ENCODE peak calls at places on chromosomes 6 and 20, in seven cellular contexts. F is NB4; X is astrocyte of the spinal cord; W is HT-29; A is HEK293T; J is EH; U is activated naive CD8-positive, alpha-beta T cell treated with anti-CD3 and anti-CD28 coated beads for 36 hours. D is an unnamed sample.

GRCh38 chr20:47276856-47277541 is 79.5 kb downstream of the ZMYND8 start:
- DNase-seq in J (peak), W (no peak), F (no peak), X (peak), A (no peak), U (no peak), D (peak)

GRCh38 chr6:154460306-154461071 is 50.0 kb downstream of the CNKSR3 start:
- DNase-seq in U (no peak), F (no peak), J (peak), A (no peak), W (no peak), X (peak), D (no peak)

GRCh38 chr6:144285798-144286502 is 815 bp downstream of the UTRN start:
- DNase-seq in F (peak), U (peak), X (no peak), A (peak), J (peak), W (no peak), D (peak)

GRCh38 chr6:16450285-16450684 is 211.9 kb downstream of the GMPR start:
- DNase-seq in A (no peak), J (peak), F (no peak), U (no peak), W (no peak), X (peak), D (no peak)

GRCh38 chr6:169960891-169961611 is 209.6 kb downstream of the ERMARD start:
- DNase-seq in J (no peak), X (no peak), W (no peak), U (no peak), F (peak), A (no peak), D (no peak)

GRCh38 chr6:32047855-32048766 is 9.9 kb downstream of the CYP21A2 start:
- DNase-seq in A (peak), J (peak), F (peak), U (peak), X (peak), W (peak), D (peak)

GRCh38 chr6:3398165-3398562 is 58.7 kb downstream of the SLC22A23 start:
- DNase-seq in A (no peak), F (no peak), J (no peak), X (no peak), W (no peak), U (no peak), D (no peak)

GRCh38 chr20:21548390-21549035 is 34.6 kb upstream of the NKX2-2 start:
- DNase-seq in W (peak), X (no peak), U (peak), A (no peak), F (no peak), J (no peak), D (no peak)

GRCh38 chr6:21390537-21391213 is 202.9 kb upstream of the SOX4 start:
- DNase-seq in J (no peak), X (no peak), U (no peak), A (no peak), W (no peak), F (no peak), D (no peak)

GRCh38 chr6:168292911-168293310 is 26.7 kb downstream of the DACT2 start:
- DNase-seq in J (no peak), W (no peak), X (no peak), A (no peak), F (no peak), U (no peak), D (no peak)

GRCh38 chr20:44629542-44629941 is 22.0 kb downstream of the ADA start:
- DNase-seq in W (no peak), A (no peak), U (no peak), J (no peak), F (no peak), X (no peak), D (no peak)

GRCh38 chr6:63805345-63805744 is 169.7 kb downstream of the PHF3 start:
- DNase-seq in W (no peak), U (no peak), A (no peak), F (peak), X (no peak), J (no peak), D (no peak)

GRCh38 chr6:80676386-80676785 is 569.9 kb downstream of the BCKDHB start:
- DNase-seq in J (no peak), A (no peak), X (no peak), F (no peak), U (no peak), W (no peak), D (no peak)

GRCh38 chr20:53942121-53942816 is 128.1 kb downstream of the BCAS1 start:
- DNase-seq in A (no peak), W (no peak), F (no peak), U (no peak), X (peak), J (no peak), D (peak)

GRCh38 chr6:16503919-16504554 is 257.2 kb downstream of the ATXN1 start:
- DNase-seq in A (no peak), U (no peak), X (no peak), F (peak), W (no peak), J (no peak), D (no peak)

GRCh38 chr6:40410792-40411191 is 176.4 kb downstream of the LRFN2 start:
- DNase-seq in U (no peak), F (no peak), W (no peak), J (no peak), A (no peak), X (no peak), D (no peak)

GRCh38 chr20:4956200-4956810 is 45.0 kb downstream of the SLC23A2 start:
- DNase-seq in X (peak), F (peak), J (peak), A (no peak), U (no peak), W (peak), D (peak)

GRCh38 chr6:109743739-109744138 is 52.6 kb downstream of the FIG4 start:
- DNase-seq in A (no peak), F (no peak), J (peak), X (peak), W (no peak), U (no peak), D (no peak)

GRCh38 chr6:159682265-159682664 is 10.8 kb downstream of the SOD2 start:
- DNase-seq in U (no peak), F (no peak), X (no peak), W (no peak), A (no peak), J (peak), D (no peak)

GRCh38 chr6:106927531-106928398 is 46.8 kb downstream of the CD24 start:
- DNase-seq in A (peak), U (peak), X (peak), J (peak), F (peak), W (peak), D (peak)

GRCh38 chr6:30556964-30557682 is at the start of gene PRR3:
- DNase-seq in W (peak), J (peak), X (peak), U (peak), A (peak), F (peak), D (peak)

GRCh38 chr6:45655630-45656422 is 278.1 kb upstream of the SUPT3H start:
- DNase-seq in X (peak), W (peak), F (no peak), U (no peak), A (no peak), J (peak), D (peak)

GRCh38 chr6:96304997-96305396 is 216.6 kb upstream of the UFL1 start:
- DNase-seq in W (peak), A (no peak), J (no peak), U (no peak), X (no peak), F (no peak), D (no peak)

GRCh38 chr6:32290886-32291450 is 67.1 kb upstream of the NOTCH4 start:
- DNase-seq in A (no peak), F (no peak), J (no peak), W (no peak), U (no peak), X (no peak), D (peak)

GRCh38 chr20:58137236-58137635 is 91.2 kb downstream of the ANKRD60 start:
- DNase-seq in F (no peak), U (no peak), W (no peak), J (no peak), X (no peak), A (no peak), D (no peak)

GRCh38 chr6:155170519-155170918 is 93.3 kb upstream of the CLDN20 start:
- DNase-seq in X (no peak), U (no peak), F (no peak), W (no peak), J (no peak), A (no peak), D (no peak)

GRCh38 chr6:145071836-145072235 is 663.5 kb downstream of the EPM2A start:
- DNase-seq in W (no peak), A (no peak), J (peak), X (peak), F (no peak), U (no peak), D (no peak)

GRCh38 chr20:33401922-33402369 is 627 bp upstream of the CDK5RAP1 start:
- DNase-seq in J (no peak), F (peak), X (no peak), U (peak), A (no peak), W (peak), D (peak)

GRCh38 chr20:17811605-17811965 is 111.8 kb downstream of the BANF2 start:
- DNase-seq in U (no peak), A (no peak), F (no peak), W (no peak), X (no peak), J (no peak), D (no peak)

GRCh38 chr6:99993533-99994251 is at the start of gene MCHR2:
- DNase-seq in U (peak), A (no peak), X (no peak), F (no peak), J (no peak), W (no peak), D (no peak)

GRCh38 chr6:106997392-106998257 is 23.1 kb upstream of the CD24 start:
- DNase-seq in F (peak), W (peak), U (peak), J (peak), X (peak), A (peak), D (peak)

GRCh38 chr6:132333639-132334516 is 67.4 kb downstream of the MOXD1 start:
- DNase-seq in W (peak), F (no peak), X (peak), U (no peak), A (peak), J (peak), D (peak)

GRCh38 chr6:109869398-109870165 is 108.5 kb upstream of the GPR6 start:
- DNase-seq in U (no peak), X (no peak), J (peak), W (no peak), F (no peak), A (no peak), D (no peak)

GRCh38 chr6:154888896-154889295 is 106.2 kb upstream of the TIAM2 start:
- DNase-seq in A (no peak), U (no peak), J (no peak), W (no peak), X (no peak), F (no peak), D (no peak)

GRCh38 chr6:130680118-130680517 is 147.1 kb upstream of the SMLR1 start:
- DNase-seq in U (no peak), A (no peak), F (no peak), W (no peak), X (peak), J (peak), D (no peak)

GRCh38 chr6:170101281-170102035 is 189.4 kb downstream of the DLL1 start:
- DNase-seq in X (no peak), A (no peak), J (no peak), F (no peak), U (no peak), W (no peak), D (no peak)

GRCh38 chr20:38833857-38834164 is 28.3 kb downstream of the PPP1R16B start:
- DNase-seq in W (no peak), U (peak), F (no peak), J (no peak), X (no peak), A (no peak), D (no peak)

GRCh38 chr20:17525650-17526049 is 5.5 kb downstream of the BFSP1 start:
- DNase-seq in X (no peak), A (peak), J (peak), U (no peak), F (peak), W (peak), D (no peak)

D was measured in SJCRH30.